ENCODE peak calls at places on chromosomes 13 and 19, in six cellular contexts. M is neuronal stem cell, A is trophoblast cell, T is H1, Y is H9, B is IMR-90. L is an unnamed sample.

GRCh38 chr13:106573279-106573831 is 5.4 kb upstream of the ARGLU1 start:
- DNase-seq in M (no peak), A (no peak), T (no peak), Y (no peak), B (peak), L (no peak)

GRCh38 chr19:41714598-41714997 is 6.2 kb downstream of the CEACAM5 start:
- DNase-seq in M (no peak), A (no peak), T (no peak), Y (no peak), B (no peak), L (no peak)

GRCh38 chr19:48943081-48943480 is 9.6 kb downstream of the DHDH start:
- DNase-seq in M (no peak), A (no peak), T (no peak), Y (no peak), B (no peak), L (no peak)

GRCh38 chr19:33486936-33487793 is 34.4 kb downstream of the PEPD start:
- DNase-seq in M (no peak), A (no peak), T (no peak), Y (no peak), B (no peak), L (no peak)

GRCh38 chr13:32829676-32830091 is 186.5 kb upstream of the KL start:
- DNase-seq in M (no peak), A (peak), T (peak), Y (peak), B (peak), L (peak)

GRCh38 chr19:18377026-18377425 is 8.9 kb upstream of the GDF15 start:
- DNase-seq in M (no peak), A (no peak), T (no peak), Y (no peak), B (no peak), L (no peak)

GRCh38 chr19:20315543-20315942 is 148.5 kb downstream of the ZNF486 start:
- DNase-seq in M (no peak), A (no peak), T (no peak), Y (no peak), B (no peak), L (no peak)

GRCh38 chr13:38566526-38566925 is 120.4 kb upstream of the FREM2 start:
- DNase-seq in M (no peak), A (no peak), T (no peak), Y (no peak), B (no peak), L (no peak)

GRCh38 chr13:99542788-99543406 is 41.6 kb downstream of the TM9SF2 start:
- DNase-seq in M (no peak), A (no peak), T (no peak), Y (no peak), B (no peak), L (no peak)

GRCh38 chr13:112186091-112186490 is 119.1 kb downstream of the SOX1 start:
- DNase-seq in M (no peak), A (no peak), T (no peak), Y (no peak), B (no peak), L (no peak)

GRCh38 chr13:97005631-97006262 is 11.5 kb upstream of the OXGR1 start:
- DNase-seq in M (no peak), A (peak), T (no peak), Y (no peak), B (peak), L (peak)

DNA sequence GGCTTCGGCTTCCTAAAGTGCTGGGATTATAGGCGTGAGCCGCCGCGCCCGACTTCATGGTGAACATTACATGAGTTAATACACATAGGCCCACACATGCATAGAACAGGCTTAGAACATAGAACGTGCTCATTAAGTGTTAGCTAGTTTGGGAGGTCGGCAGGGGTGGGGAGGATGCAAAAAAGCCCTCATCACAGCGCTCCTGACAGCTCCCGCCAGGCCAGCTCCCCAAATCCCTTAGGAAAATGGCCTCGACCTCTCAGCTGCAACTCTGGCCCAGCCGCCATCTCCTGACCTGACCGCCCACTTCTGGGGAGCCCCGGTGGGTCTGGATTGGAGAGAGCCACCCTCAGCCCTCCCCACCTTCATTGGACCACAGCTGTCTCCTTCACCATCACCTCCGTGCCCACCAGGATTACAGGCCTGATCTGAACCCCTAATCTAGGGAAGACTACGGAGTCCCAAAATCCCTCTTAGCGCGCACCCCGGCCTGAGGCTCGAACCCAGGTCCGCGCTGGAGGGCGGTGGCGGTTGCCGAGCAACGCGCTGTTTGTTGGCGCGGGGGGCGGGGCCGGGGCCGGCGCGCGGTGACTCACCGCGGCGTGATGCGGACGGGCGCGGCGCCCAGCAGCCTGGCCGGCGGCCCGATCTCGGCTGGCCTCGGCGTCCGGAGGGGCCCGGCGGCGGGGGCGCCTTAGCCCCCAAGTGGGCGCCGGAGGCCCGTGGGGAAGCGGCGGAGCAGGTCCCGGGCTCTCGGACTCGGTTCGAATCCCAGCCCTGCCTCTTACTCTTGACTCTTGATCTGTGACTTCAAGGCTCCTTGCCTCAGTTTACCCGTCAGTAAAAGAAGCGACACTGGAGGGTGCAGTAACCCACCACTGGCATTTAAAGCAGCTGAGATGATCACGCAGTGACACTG is 26.7 kb upstream of the NANOS3 start:
- DNase-seq in M (no peak), A (peak), T (no peak), Y (peak), B (peak), L (peak)
- H3K18ac ChIP-seq in M (peak), A (peak), T (peak), Y (peak), B (peak), L (peak)

GRCh38 chr13:45306966-45307365 is 34.0 kb downstream of the TPT1 start:
- DNase-seq in M (no peak), A (no peak), T (no peak), Y (no peak), B (no peak), L (no peak)

GRCh38 chr13:45303866-45304265 is 37.1 kb downstream of the TPT1 start:
- DNase-seq in M (no peak), A (no peak), T (no peak), Y (no peak), B (no peak), L (no peak)

GRCh38 chr13:45301263-45301662 is 39.7 kb downstream of the TPT1 start:
- DNase-seq in M (no peak), A (no peak), T (no peak), Y (no peak), B (no peak), L (no peak)

GRCh38 chr13:45300190-45300985 is 40.6 kb downstream of the TPT1 start:
- DNase-seq in M (no peak), A (no peak), T (no peak), Y (no peak), B (no peak), L (no peak)

DNA sequence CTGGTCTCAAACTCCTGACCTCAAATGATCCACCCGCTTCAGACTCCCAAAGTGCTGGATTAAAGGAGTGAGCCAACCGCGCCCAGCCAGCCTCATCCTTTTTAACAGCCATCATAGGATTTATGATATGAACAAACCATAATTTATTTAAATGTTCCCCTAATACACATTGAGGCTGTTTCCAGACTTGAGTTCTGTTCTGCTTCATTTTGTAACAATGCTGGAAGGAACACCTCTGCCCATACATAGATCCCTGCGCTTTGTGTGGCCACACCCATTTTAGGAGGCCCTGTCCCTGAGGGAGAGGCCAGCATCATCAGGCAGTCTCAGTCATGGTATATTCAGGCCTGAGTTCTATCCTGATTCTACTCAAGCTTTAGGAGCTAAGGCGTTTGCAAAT is 35.9 kb downstream of the TPT1 start:
- DNase-seq in M (no peak), A (no peak), T (no peak), Y (no peak), B (no peak), L (no peak)
- H4K91ac ChIP-seq in M (no peak), A (no peak), T (no peak), Y (no peak), B (no peak), L (no peak)

DNA sequence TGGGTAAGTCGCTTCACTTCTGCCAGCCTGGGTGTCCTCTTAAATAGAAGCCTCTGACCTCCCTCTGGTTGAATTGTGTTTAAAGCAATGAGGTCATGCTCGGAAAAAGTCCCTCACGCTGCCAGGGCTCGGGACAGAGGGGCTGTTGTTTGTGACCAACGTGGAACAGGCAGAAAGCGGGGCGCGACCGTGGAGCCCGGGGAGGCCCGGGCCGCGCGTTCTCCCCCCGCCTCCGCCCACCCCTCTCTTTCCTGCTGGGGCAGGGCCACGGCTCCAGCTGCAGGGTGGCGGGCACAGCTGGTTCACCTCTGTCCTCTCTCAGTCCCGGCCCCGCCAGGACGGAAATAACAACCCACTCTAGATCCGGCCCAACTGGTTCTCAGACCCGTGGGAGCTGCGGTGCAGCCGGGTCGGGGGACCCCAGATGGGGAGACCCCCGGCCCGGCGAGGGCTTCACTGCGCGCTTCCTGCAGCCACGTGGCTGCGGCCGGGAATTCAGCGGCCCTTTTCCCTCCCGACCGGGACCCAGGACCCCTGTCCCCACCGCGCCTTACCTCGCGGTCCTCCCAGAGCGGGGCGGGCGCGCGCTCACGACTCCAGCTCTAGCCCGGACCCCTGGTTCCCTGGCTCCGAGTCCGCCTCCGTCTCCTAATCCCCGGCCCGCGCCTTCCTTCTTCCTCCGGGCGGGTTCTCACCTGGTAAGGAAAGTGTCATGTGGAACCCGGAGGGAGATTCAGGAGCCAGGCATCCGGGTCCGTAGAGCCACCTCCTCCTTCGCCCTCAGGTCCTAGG is 1.9 kb downstream of the CDC42EP5 start:
- DNase-seq in M (no peak), A (peak), T (no peak), Y (peak), B (no peak), L (peak)
- H3K18ac ChIP-seq in M (peak), A (no peak), T (peak), Y (peak), B (no peak), L (peak)

DNA sequence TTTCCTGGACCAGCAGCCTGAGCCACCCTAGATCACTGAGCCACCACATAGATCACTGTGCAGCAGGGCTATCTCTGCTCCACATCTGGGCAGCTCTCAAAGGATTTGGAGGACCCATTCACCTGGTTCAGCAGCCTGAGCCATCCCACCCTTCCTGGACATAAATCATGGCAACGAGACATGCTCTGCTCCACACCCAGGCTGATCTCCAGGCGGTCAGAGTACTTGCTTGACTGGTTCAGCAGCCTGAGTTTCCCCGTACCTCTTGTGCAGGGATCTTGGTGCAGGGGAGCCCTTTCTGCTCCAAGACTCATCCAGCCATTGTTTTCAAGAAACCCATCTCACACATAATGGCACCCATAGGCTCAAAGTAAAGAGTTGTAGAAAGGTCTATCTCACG is 195.3 kb downstream of the LIG4 start:
- DNase-seq in M (no peak), A (no peak), T (no peak), Y (no peak), B (no peak), L (no peak)
- H4K91ac ChIP-seq in M (no peak), A (no peak), T (no peak), Y (no peak), B (no peak), L (no peak)

DNA sequence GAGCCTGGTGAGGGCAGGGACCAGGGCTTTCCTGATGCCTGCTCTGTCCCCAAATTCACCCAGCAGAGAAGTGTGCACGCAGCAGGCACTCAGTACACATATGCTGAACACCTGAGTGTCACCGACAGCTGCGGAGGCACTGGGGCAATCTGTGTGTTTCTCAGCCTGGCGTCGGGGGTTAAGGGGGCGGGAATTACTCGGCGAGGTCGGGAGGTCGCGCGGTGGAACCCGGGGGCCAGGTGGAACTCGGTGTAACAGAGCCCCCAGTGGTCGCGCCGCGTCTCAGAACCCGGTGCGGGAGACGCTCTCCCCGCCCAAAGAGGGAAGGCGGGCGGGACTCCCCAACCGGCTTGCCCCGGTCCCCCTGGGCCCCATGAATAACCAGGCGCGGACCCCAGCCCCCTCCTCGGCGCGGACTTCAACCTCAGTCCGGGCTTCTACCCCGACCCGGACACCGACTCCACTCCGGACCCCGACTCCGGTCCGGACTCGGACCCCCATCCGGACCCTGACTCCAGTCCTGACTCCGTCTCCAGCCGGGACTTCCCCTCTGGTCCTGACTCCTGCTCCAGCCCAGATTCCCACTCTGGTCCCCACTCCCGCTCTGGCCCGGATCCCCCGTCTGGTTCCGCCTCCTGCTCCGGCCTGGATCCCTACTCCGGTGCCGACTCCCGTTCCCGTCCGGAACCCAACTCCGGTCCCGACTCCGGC is at the start of gene SELENOV:
- DNase-seq in M (no peak), A (no peak), T (no peak), Y (peak), B (no peak), L (no peak)
- H3K18ac ChIP-seq in M (peak), A (peak), T (peak), Y (peak), B (no peak), L (peak)

L was measured in mesenchymal stem cell.